ENCODE peak calls at places on chromosomes 7 and 10, in four cellular contexts. One of them, this sample, is unnamed.

GRCh38 chr7:123265853-123266252 is 66.1 kb upstream of the SLC13A1 start:
- DNase-seq in stimulated activated naive CD8-positive, alpha-beta T cell treated with anti-CD3 and anti-CD28 coated beads, Interleukin-15, Interleukin-2, amounts not matched to agents 100 U/mL and 50 U/mL, for 24 hours: no peak
- DNase-seq in occipital lobe: no peak
- DNase-seq in GM18507: no peak
- DNase-seq in this sample: no peak

GRCh38 chr10:110820321-110820814 is 51.4 kb upstream of the PDCD4 start:
- DNase-seq in occipital lobe: peak; percentile 69
- DNase-seq in stimulated activated naive CD8-positive, alpha-beta T cell treated with anti-CD3 and anti-CD28 coated beads, Interleukin-15, Interleukin-2, amounts not matched to agents 100 U/mL and 50 U/mL, for 24 hours: no peak
- DNase-seq in GM18507: no peak
- DNase-seq in this sample: no peak

GRCh38 chr7:117051808-117052207 is 98.5 kb downstream of the ST7 start:
- DNase-seq in stimulated activated naive CD8-positive, alpha-beta T cell treated with anti-CD3 and anti-CD28 coated beads, Interleukin-15, Interleukin-2, amounts not matched to agents 100 U/mL and 50 U/mL, for 24 hours: no peak
- DNase-seq in occipital lobe: no peak
- DNase-seq in GM18507: no peak
- DNase-seq in this sample: no peak

GRCh38 chr10:24096281-24096680 is 112.7 kb upstream of the KIAA1217 start:
- DNase-seq in stimulated activated naive CD8-positive, alpha-beta T cell treated with anti-CD3 and anti-CD28 coated beads, Interleukin-15, Interleukin-2, amounts not matched to agents 100 U/mL and 50 U/mL, for 24 hours: no peak
- DNase-seq in GM18507: no peak
- DNase-seq in occipital lobe: no peak
- DNase-seq in this sample: no peak

GRCh38 chr10:126041804-126042231 is 145.5 kb downstream of the FANK1 start:
- DNase-seq in occipital lobe: peak; percentile 35
- DNase-seq in GM18507: peak; percentile 79
- DNase-seq in stimulated activated naive CD8-positive, alpha-beta T cell treated with anti-CD3 and anti-CD28 coated beads, Interleukin-15, Interleukin-2, amounts not matched to agents 100 U/mL and 50 U/mL, for 24 hours: peak; percentile 74
- DNase-seq in this sample: peak; percentile 72

GRCh38 chr7:128836729-128837348 is 6.6 kb downstream of the FLNC start:
- DNase-seq in GM18507: no peak
- DNase-seq in occipital lobe: no peak
- DNase-seq in stimulated activated naive CD8-positive, alpha-beta T cell treated with anti-CD3 and anti-CD28 coated beads, Interleukin-15, Interleukin-2, amounts not matched to agents 100 U/mL and 50 U/mL, for 24 hours: no peak
- DNase-seq in this sample: no peak

GRCh38 chr10:59265140-59265539 is 88.7 kb downstream of the PHYHIPL start:
- DNase-seq in occipital lobe: no peak
- DNase-seq in stimulated activated naive CD8-positive, alpha-beta T cell treated with anti-CD3 and anti-CD28 coated beads, Interleukin-15, Interleukin-2, amounts not matched to agents 100 U/mL and 50 U/mL, for 24 hours: no peak
- DNase-seq in GM18507: no peak
- DNase-seq in this sample: no peak

GRCh38 chr7:110600983-110601382 is 489.9 kb upstream of the LRRN3 start:
- DNase-seq in GM18507: no peak
- DNase-seq in occipital lobe: no peak
- DNase-seq in stimulated activated naive CD8-positive, alpha-beta T cell treated with anti-CD3 and anti-CD28 coated beads, Interleukin-15, Interleukin-2, amounts not matched to agents 100 U/mL and 50 U/mL, for 24 hours: no peak
- DNase-seq in this sample: no peak

GRCh38 chr7:126488043-126488442 is 764.7 kb downstream of the GRM8 start:
- DNase-seq in GM18507: no peak
- DNase-seq in occipital lobe: no peak
- DNase-seq in stimulated activated naive CD8-positive, alpha-beta T cell treated with anti-CD3 and anti-CD28 coated beads, Interleukin-15, Interleukin-2, amounts not matched to agents 100 U/mL and 50 U/mL, for 24 hours: no peak
- DNase-seq in this sample: no peak

GRCh38 chr7:95700917-95701316 is 71.4 kb upstream of the DYNC1I1 start:
- DNase-seq in stimulated activated naive CD8-positive, alpha-beta T cell treated with anti-CD3 and anti-CD28 coated beads, Interleukin-15, Interleukin-2, amounts not matched to agents 100 U/mL and 50 U/mL, for 24 hours: no peak
- DNase-seq in occipital lobe: no peak
- DNase-seq in GM18507: no peak
- DNase-seq in this sample: no peak

GRCh38 chr10:13890617-13891541 is 304.1 kb downstream of the PRPF18 start:
- DNase-seq in occipital lobe: peak; percentile 60
- DNase-seq in GM18507: no peak
- DNase-seq in stimulated activated naive CD8-positive, alpha-beta T cell treated with anti-CD3 and anti-CD28 coated beads, Interleukin-15, Interleukin-2, amounts not matched to agents 100 U/mL and 50 U/mL, for 24 hours: no peak
- DNase-seq in this sample: no peak

GRCh38 chr7:8353991-8354390 is 79.4 kb upstream of the NXPH1 start:
- DNase-seq in occipital lobe: no peak
- DNase-seq in stimulated activated naive CD8-positive, alpha-beta T cell treated with anti-CD3 and anti-CD28 coated beads, Interleukin-15, Interleukin-2, amounts not matched to agents 100 U/mL and 50 U/mL, for 24 hours: no peak
- DNase-seq in GM18507: no peak
- DNase-seq in this sample: no peak

GRCh38 chr10:28768227-28768626 is 90.9 kb downstream of the BAMBI start:
- DNase-seq in stimulated activated naive CD8-positive, alpha-beta T cell treated with anti-CD3 and anti-CD28 coated beads, Interleukin-15, Interleukin-2, amounts not matched to agents 100 U/mL and 50 U/mL, for 24 hours: no peak
- DNase-seq in occipital lobe: peak; percentile 13
- DNase-seq in GM18507: no peak
- DNase-seq in this sample: no peak

GRCh38 chr7:139991267-139991666 is 71.5 kb downstream of the PARP12 start:
- DNase-seq in GM18507: no peak
- DNase-seq in stimulated activated naive CD8-positive, alpha-beta T cell treated with anti-CD3 and anti-CD28 coated beads, Interleukin-15, Interleukin-2, amounts not matched to agents 100 U/mL and 50 U/mL, for 24 hours: no peak
- DNase-seq in occipital lobe: no peak
- DNase-seq in this sample: peak; percentile 20

GRCh38 chr7:68432585-68432984 is 1165.7 kb upstream of the AUTS2 start:
- DNase-seq in GM18507: no peak
- DNase-seq in stimulated activated naive CD8-positive, alpha-beta T cell treated with anti-CD3 and anti-CD28 coated beads, Interleukin-15, Interleukin-2, amounts not matched to agents 100 U/mL and 50 U/mL, for 24 hours: no peak
- DNase-seq in occipital lobe: no peak
- DNase-seq in this sample: no peak

GRCh38 chr7:80752954-80753353 is 114.5 kb downstream of the CD36 start:
- DNase-seq in GM18507: no peak
- DNase-seq in occipital lobe: no peak
- DNase-seq in stimulated activated naive CD8-positive, alpha-beta T cell treated with anti-CD3 and anti-CD28 coated beads, Interleukin-15, Interleukin-2, amounts not matched to agents 100 U/mL and 50 U/mL, for 24 hours: no peak
- DNase-seq in this sample: no peak

GRCh38 chr10:42932116-42932515 is 144.8 kb upstream of the RET start:
- DNase-seq in occipital lobe: no peak
- DNase-seq in GM18507: no peak
- DNase-seq in stimulated activated naive CD8-positive, alpha-beta T cell treated with anti-CD3 and anti-CD28 coated beads, Interleukin-15, Interleukin-2, amounts not matched to agents 100 U/mL and 50 U/mL, for 24 hours: no peak
- DNase-seq in this sample: no peak

GRCh38 chr10:14004536-14004935 is 326.2 kb downstream of the FRMD4A start:
- DNase-seq in occipital lobe: no peak
- DNase-seq in stimulated activated naive CD8-positive, alpha-beta T cell treated with anti-CD3 and anti-CD28 coated beads, Interleukin-15, Interleukin-2, amounts not matched to agents 100 U/mL and 50 U/mL, for 24 hours: no peak
- DNase-seq in GM18507: no peak
- DNase-seq in this sample: no peak

GRCh38 chr7:157673573-157673972 is 336.8 kb downstream of the DNAJB6 start:
- DNase-seq in stimulated activated naive CD8-positive, alpha-beta T cell treated with anti-CD3 and anti-CD28 coated beads, Interleukin-15, Interleukin-2, amounts not matched to agents 100 U/mL and 50 U/mL, for 24 hours: no peak
- DNase-seq in GM18507: no peak
- DNase-seq in occipital lobe: no peak
- DNase-seq in this sample: no peak

GRCh38 chr7:70788276-70788675 is 343.7 kb upstream of the GALNT17 start:
- DNase-seq in stimulated activated naive CD8-positive, alpha-beta T cell treated with anti-CD3 and anti-CD28 coated beads, Interleukin-15, Interleukin-2, amounts not matched to agents 100 U/mL and 50 U/mL, for 24 hours: no peak
- DNase-seq in GM18507: no peak
- DNase-seq in occipital lobe: no peak
- DNase-seq in this sample: peak; percentile 71

GRCh38 chr10:98349508-98349922 is 65.5 kb downstream of the PYROXD2 start:
- DNase-seq in stimulated activated naive CD8-positive, alpha-beta T cell treated with anti-CD3 and anti-CD28 coated beads, Interleukin-15, Interleukin-2, amounts not matched to agents 100 U/mL and 50 U/mL, for 24 hours: no peak
- DNase-seq in GM18507: peak; percentile 25
- DNase-seq in occipital lobe: no peak
- DNase-seq in this sample: peak; percentile 86

This sample was measured in M059J.